ENCODE peak calls at places on chromosomes 7 and 10, in eight cellular contexts. I is NCI-H446, D is AG04449, Q is NCI-H2081, M is HS-5, C is HuH-7, G is A172, W is breast epithelium. O is an unnamed sample.

GRCh38 chr10:71059059-71059818 is 153.1 kb upstream of the UNC5B start:
- DNase-seq in I (peak), D (no peak), Q (no peak), M (no peak), C (no peak), G (no peak), W (no peak), O (no peak)

GRCh38 chr10:49207936-49208482 is 19.8 kb upstream of the TMEM273 start:
- DNase-seq in I (no peak), D (no peak), Q (no peak), M (no peak), C (no peak), G (no peak), W (no peak), O (no peak)

GRCh38 chr10:109871476-109871875 is 51.8 kb downstream of the XPNPEP1 start:
- DNase-seq in I (no peak), D (no peak), Q (no peak), M (no peak), C (no peak), G (no peak), W (no peak), O (no peak)

GRCh38 chr7:116367171-116367813 is 132.2 kb upstream of the CAV2 start:
- DNase-seq in I (no peak), D (no peak), Q (no peak), M (no peak), C (no peak), G (no peak), W (no peak), O (no peak)

GRCh38 chr10:34816067-34817002 is 1.2 kb upstream of the PARD3 start:
- DNase-seq in I (no peak), D (no peak), Q (no peak), M (no peak), C (peak), G (no peak), W (no peak), O (no peak)

GRCh38 chr7:121298831-121299239 is 30.0 kb upstream of the WNT16 start:
- DNase-seq in I (no peak), D (no peak), Q (no peak), M (no peak), C (no peak), G (no peak), W (no peak), O (no peak)

GRCh38 chr7:7812112-7812511 is 93.7 kb upstream of the RPA3 start:
- DNase-seq in I (peak), D (no peak), Q (no peak), M (no peak), C (no peak), G (no peak), W (no peak), O (no peak)

GRCh38 chr10:68023292-68023691 is 51.8 kb downstream of the HERC4 start:
- DNase-seq in I (no peak), D (no peak), Q (no peak), M (no peak), C (no peak), G (no peak), W (no peak), O (no peak)

O was measured in COR-L47.